ENCODE peak calls at places on chromosome 11, in ten cellular contexts. X is ovary, L is breast epithelium, A is PC-3, R is uterus, V is left ventricle myocardium inferior, H is choroid plexus epithelial cell, K is AG09309, Y is heart right ventricle, W is HepG2. J is an unnamed sample.

GRCh38 chr11:94400839-94401772 is at the start of gene GPR83:
- DNase-seq in X (no peak), L (no peak), A (no peak), R (no peak), V (peak), H (no peak), K (no peak), Y (no peak), W (no peak), J (no peak)

GRCh38 chr11:115918579-115918978 is 414.4 kb upstream of the CADM1 start:
- DNase-seq in X (no peak), L (no peak), A (no peak), R (no peak), V (no peak), H (no peak), K (no peak), Y (no peak), W (no peak), J (no peak)

GRCh38 chr11:111735262-111736116 is 30.7 kb downstream of the PPP2R1B start:
- DNase-seq in X (peak), L (peak), A (peak), R (peak), V (peak), H (peak), K (peak), Y (peak), W (no peak), J (peak)

GRCh38 chr11:6757373-6757967 is 14.3 kb downstream of the OR2AG2 start:
- DNase-seq in X (peak), L (no peak), A (peak), R (peak), V (peak), H (peak), K (peak), Y (peak), W (peak), J (no peak)

GRCh38 chr11:128905345-128906184 is 14.4 kb downstream of the KCNJ5 start:
- DNase-seq in X (peak), L (no peak), A (peak), R (no peak), V (no peak), H (peak), K (no peak), Y (no peak), W (no peak), J (no peak)

GRCh38 chr11:73048446-73048845 is 93.7 kb downstream of the FCHSD2 start:
- DNase-seq in X (no peak), L (no peak), A (no peak), R (no peak), V (no peak), H (no peak), K (no peak), Y (no peak), W (no peak), J (no peak)

GRCh38 chr11:62433553-62434301 is 14.9 kb downstream of the SCGB1A1 start:
- DNase-seq in X (no peak), L (peak), A (no peak), R (peak), V (no peak), H (peak), K (no peak), Y (no peak), W (no peak), J (no peak)

GRCh38 chr11:26331911-26332571 is at the start of gene ANO3:
- DNase-seq in X (peak), L (no peak), A (peak), R (peak), V (peak), H (peak), K (peak), Y (peak), W (peak), J (peak)

GRCh38 chr11:29448246-29448877 is 568.5 kb downstream of the KCNA4 start:
- DNase-seq in X (no peak), L (no peak), A (peak), R (no peak), V (no peak), H (peak), K (no peak), Y (no peak), W (no peak), J (no peak)

GRCh38 chr11:129163714-129164164 is 28.4 kb downstream of the ARHGAP32 start:
- DNase-seq in X (no peak), L (no peak), A (no peak), R (no peak), V (no peak), H (no peak), K (no peak), Y (no peak), W (no peak), J (no peak)

GRCh38 chr11:110130642-110131238 is 37.5 kb downstream of the ZC3H12C start:
- DNase-seq in X (no peak), L (no peak), A (no peak), R (no peak), V (no peak), H (peak), K (no peak), Y (no peak), W (no peak), J (no peak)

GRCh38 chr11:44248109-44248508 is 61.8 kb downstream of the ALX4 start:
- DNase-seq in X (no peak), L (no peak), A (no peak), R (no peak), V (no peak), H (no peak), K (no peak), Y (no peak), W (no peak), J (no peak)

GRCh38 chr11:36326524-36327419 is 30.7 kb downstream of the PRR5L start:
- DNase-seq in X (no peak), L (no peak), A (no peak), R (no peak), V (no peak), H (no peak), K (no peak), Y (no peak), W (no peak), J (no peak)

GRCh38 chr11:62336949-62337681 is at the start of gene ASRGL1:
- DNase-seq in X (peak), L (peak), A (peak), R (peak), V (peak), H (peak), K (no peak), Y (peak), W (peak), J (no peak)

GRCh38 chr11:105265859-105266258 is 126.3 kb upstream of the CARD18 start:
- DNase-seq in X (no peak), L (no peak), A (peak), R (no peak), V (no peak), H (peak), K (no peak), Y (no peak), W (no peak), J (no peak)

GRCh38 chr11:10845589-10845988 is 12.3 kb downstream of the ZBED5 start:
- DNase-seq in X (no peak), L (no peak), A (no peak), R (no peak), V (no peak), H (no peak), K (no peak), Y (no peak), W (no peak), J (no peak)

GRCh38 chr11:75441804-75442132 is 8.8 kb upstream of the KLHL35 start:
- DNase-seq in X (no peak), L (no peak), A (no peak), R (no peak), V (peak), H (no peak), K (no peak), Y (no peak), W (no peak), J (no peak)

GRCh38 chr11:71927813-71928738 is at the start of gene XNDC1N:
- DNase-seq in X (peak), L (peak), A (peak), R (peak), V (peak), H (peak), K (peak), Y (peak), W (peak), J (peak)

GRCh38 chr11:102807921-102808320 is 10.0 kb upstream of the MMP1 start:
- DNase-seq in X (no peak), L (no peak), A (peak), R (no peak), V (no peak), H (peak), K (no peak), Y (no peak), W (peak), J (no peak)

GRCh38 chr11:113894421-113894996 is 10.1 kb upstream of the HTR3B start:
- DNase-seq in X (no peak), L (no peak), A (no peak), R (no peak), V (no peak), H (no peak), K (no peak), Y (peak), W (no peak), J (no peak)

GRCh38 chr11:33735426-33736147 is 636 bp downstream of the CD59 start:
- DNase-seq in X (no peak), L (peak), A (no peak), R (no peak), V (peak), H (no peak), K (no peak), Y (no peak), W (peak), J (no peak)

GRCh38 chr11:111598546-111598945 is 3.7 kb upstream of the SIK2 start:
- DNase-seq in X (no peak), L (no peak), A (no peak), R (peak), V (no peak), H (peak), K (no peak), Y (no peak), W (no peak), J (no peak)

GRCh38 chr11:1924646-1925372 is 5.3 kb downstream of the TNNT3 start:
- DNase-seq in X (no peak), L (no peak), A (no peak), R (no peak), V (no peak), H (no peak), K (no peak), Y (no peak), W (no peak), J (no peak)

GRCh38 chr11:6931146-6931713 is 5.0 kb downstream of the ZNF215 start:
- DNase-seq in X (no peak), L (no peak), A (no peak), R (no peak), V (no peak), H (peak), K (no peak), Y (no peak), W (no peak), J (no peak)

GRCh38 chr11:109644158-109644557 is 222.2 kb downstream of the C11orf87 start:
- DNase-seq in X (no peak), L (no peak), A (peak), R (no peak), V (peak), H (peak), K (no peak), Y (peak), W (no peak), J (no peak)

GRCh38 chr11:1747753-1748466 is 2.5 kb downstream of the IFITM10 start:
- DNase-seq in X (no peak), L (no peak), A (no peak), R (no peak), V (peak), H (no peak), K (no peak), Y (no peak), W (no peak), J (no peak)

GRCh38 chr11:102806296-102806695 is 8.3 kb upstream of the MMP1 start:
- DNase-seq in X (no peak), L (no peak), A (no peak), R (no peak), V (no peak), H (peak), K (no peak), Y (no peak), W (no peak), J (no peak)

GRCh38 chr11:79100093-79100704 is 340.6 kb downstream of the TENM4 start:
- DNase-seq in X (no peak), L (no peak), A (peak), R (no peak), V (no peak), H (peak), K (no peak), Y (no peak), W (peak), J (no peak)

GRCh38 chr11:472272-472671 is 22.2 kb downstream of the PTDSS2 start:
- DNase-seq in X (no peak), L (no peak), A (no peak), R (no peak), V (no peak), H (no peak), K (no peak), Y (no peak), W (no peak), J (no peak)
- TF ChIP-seq CTCF in X (no peak), L (no peak), A (no peak), R (no peak), V (no peak), H (no peak), K (no peak), Y (no peak), W (no peak), J (no peak)

GRCh38 chr11:107688322-107688918 is 23.4 kb downstream of the SLN start:
- DNase-seq in X (no peak), L (no peak), A (no peak), R (no peak), V (no peak), H (no peak), K (no peak), Y (no peak), W (peak), J (no peak)

GRCh38 chr11:107695446-107695845 is 16.4 kb downstream of the SLN start:
- DNase-seq in X (no peak), L (no peak), A (no peak), R (no peak), V (no peak), H (peak), K (no peak), Y (no peak), W (no peak), J (no peak)

GRCh38 chr11:107691003-107691402 is 20.9 kb downstream of the SLN start:
- DNase-seq in X (no peak), L (no peak), A (peak), R (no peak), V (no peak), H (no peak), K (peak), Y (no peak), W (no peak), J (no peak)

GRCh38 chr11:107683807-107684206 is 28.0 kb downstream of the SLN start:
- DNase-seq in X (no peak), L (no peak), A (peak), R (no peak), V (no peak), H (no peak), K (no peak), Y (no peak), W (no peak), J (no peak)

DNA sequence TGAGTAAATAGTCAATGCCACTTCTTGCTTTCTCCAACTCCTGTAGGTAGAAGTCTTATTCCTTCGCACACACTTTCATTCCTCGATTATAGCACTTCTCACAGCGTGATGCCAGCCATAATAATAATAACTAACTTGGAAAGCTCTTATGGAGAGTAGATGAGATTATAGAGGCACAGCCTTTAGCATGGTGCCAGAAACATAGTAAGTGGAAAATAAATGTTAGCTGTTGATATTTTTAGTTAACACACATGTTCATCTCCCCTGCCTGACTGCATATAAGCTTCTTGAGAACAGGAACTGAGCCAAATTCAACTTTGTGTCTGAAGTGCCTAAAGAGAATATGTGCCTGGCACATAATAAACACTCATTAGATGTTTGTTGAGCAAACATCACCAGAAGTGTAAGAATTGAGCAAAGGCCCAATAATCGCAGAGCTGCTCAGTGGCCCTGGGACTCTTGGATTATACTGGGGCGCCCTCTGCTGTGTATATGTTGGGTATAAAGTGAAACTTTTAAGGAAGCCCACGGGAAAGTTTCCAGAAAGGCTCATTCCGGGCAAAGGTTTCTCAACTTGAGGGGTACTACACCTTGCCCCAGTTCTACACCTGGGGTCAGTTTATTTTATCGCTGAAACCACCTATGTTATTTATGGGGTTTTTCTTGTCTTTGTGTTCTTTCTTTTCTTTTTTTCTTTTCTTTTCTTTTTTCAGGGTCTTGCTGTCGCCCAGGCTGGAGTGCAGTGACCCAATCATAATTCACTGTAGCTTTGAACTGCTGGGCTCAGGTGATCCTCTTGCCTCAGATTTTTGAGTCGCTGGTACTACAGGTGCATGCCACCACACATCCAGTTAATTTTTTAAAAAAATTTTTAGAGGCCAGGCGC is 22.3 kb downstream of the SLN start:
- DNase-seq in X (peak), L (peak), A (peak), R (peak), V (peak), H (peak), K (peak), Y (peak), W (peak), J (no peak)
- H3K4me3 ChIP-seq in X (no peak), L (no peak), A (peak), R (no peak), V (no peak), H (peak), K (no peak), Y (no peak), W (no peak), J (no peak)

GRCh38 chr11:76459846-76460245 is 15.0 kb downstream of the EMSY start:
- DNase-seq in X (no peak), L (no peak), A (no peak), R (no peak), V (no peak), H (no peak), K (no peak), Y (no peak), W (no peak), J (no peak)

GRCh38 chr11:76455931-76456330 is 11.1 kb downstream of the EMSY start:
- DNase-seq in X (no peak), L (no peak), A (no peak), R (no peak), V (no peak), H (no peak), K (no peak), Y (no peak), W (no peak), J (no peak)

GRCh38 chr11:76456571-76456970 is 11.8 kb downstream of the EMSY start:
- DNase-seq in X (no peak), L (no peak), A (no peak), R (no peak), V (no peak), H (no peak), K (no peak), Y (no peak), W (no peak), J (no peak)

GRCh38 chr11:76462317-76462716 is 17.5 kb downstream of the EMSY start:
- DNase-seq in X (no peak), L (no peak), A (no peak), R (no peak), V (no peak), H (no peak), K (no peak), Y (no peak), W (no peak), J (no peak)

GRCh38 chr11:76459299-76459698 is 14.5 kb downstream of the EMSY start:
- DNase-seq in X (no peak), L (no peak), A (peak), R (no peak), V (no peak), H (no peak), K (no peak), Y (no peak), W (no peak), J (no peak)
- TF ChIP-seq CTCF in X (no peak), L (no peak), A (peak), R (no peak), V (peak), H (peak), K (peak), Y (peak), W (no peak), J (peak)

GRCh38 chr11:82854242-82854641 is 46.0 kb downstream of the PRCP start:
- DNase-seq in X (no peak), L (no peak), A (peak), R (no peak), V (no peak), H (no peak), K (no peak), Y (no peak), W (no peak), J (no peak)
- H3K4me3 ChIP-seq in X (no peak), L (no peak), A (no peak), R (no peak), V (no peak), H (no peak), K (no peak), Y (no peak), W (no peak), J (no peak)

DNA sequence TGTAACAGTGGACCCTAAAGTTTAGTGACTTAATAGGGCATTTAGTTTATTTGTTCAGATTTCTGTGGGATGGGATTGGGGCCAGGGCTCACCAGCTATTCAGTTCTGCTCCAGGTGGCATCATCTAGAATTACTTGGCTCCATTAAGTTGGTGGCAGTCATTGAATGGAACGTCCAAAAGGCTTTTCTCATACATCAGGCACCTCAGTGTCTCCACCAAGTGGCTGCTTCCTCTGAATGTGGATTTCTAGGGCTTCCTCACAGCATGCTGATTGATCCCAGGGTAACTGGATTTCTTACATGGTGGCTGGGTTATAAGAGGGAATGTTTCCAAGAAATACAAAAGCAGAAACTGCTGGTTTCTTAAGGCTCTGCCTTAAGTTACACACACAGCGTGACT is 34.7 kb downstream of the USP47 start:
- DNase-seq in X (no peak), L (no peak), A (peak), R (no peak), V (no peak), H (peak), K (no peak), Y (no peak), W (peak), J (no peak)
- TF ChIP-seq CTCF in X (no peak), L (no peak), A (peak), R (no peak), V (no peak), H (peak), K (peak), Y (no peak), W (peak), J (peak)

J was measured in epithelial cell of proximal tubule.